ENCODE peak calls at places on chromosomes 11 and 22, in four cellular contexts. G is HL-60, D is GM12878, F is K562. Q is an unnamed sample.

GRCh38 chr22:36160499-36160942 is at the start of gene APOL3:
- DNase-seq in D (peak), G (no peak), F (no peak), Q (no peak)

GRCh38 chr22:26273011-26273675 is 103.9 kb downstream of the SEZ6L start:
- DNase-seq in F (no peak), G (no peak), D (no peak), Q (no peak)

GRCh38 chr11:71489311-71490043 is 36.5 kb downstream of the NADSYN1 start:
- DNase-seq in D (peak), G (no peak), F (no peak), Q (peak)

GRCh38 chr11:35362571-35362980 is 56.8 kb downstream of the SLC1A2 start:
- DNase-seq in D (no peak), F (no peak), G (no peak), Q (no peak)

GRCh38 chr11:114054830-114055229 is 4.7 kb upstream of the ZBTB16 start:
- DNase-seq in F (no peak), D (no peak), G (no peak), Q (no peak)

GRCh38 chr11:85114786-85115185 is 512.4 kb downstream of the DLG2 start:
- DNase-seq in F (no peak), D (no peak), G (no peak), Q (no peak)

GRCh38 chr11:100827934-100828661 is 141.0 kb downstream of the ARHGAP42 start:
- DNase-seq in G (no peak), D (peak), F (peak), Q (no peak)

GRCh38 chr11:108115495-108116140 is 5.7 kb upstream of the ACAT1 start:
- DNase-seq in G (no peak), F (no peak), D (no peak), Q (no peak)

GRCh38 chr11:86182976-86183584 is 61.5 kb upstream of the EED start:
- DNase-seq in F (peak), G (peak), D (peak), Q (no peak)

GRCh38 chr11:133898031-133898769 is 52.9 kb upstream of the SPATA19 start:
- DNase-seq in D (no peak), G (no peak), F (no peak), Q (no peak)

GRCh38 chr11:27211370-27212127 is 151.5 kb downstream of the CCDC34 start:
- DNase-seq in D (no peak), F (peak), G (no peak), Q (no peak)

GRCh38 chr11:77710358-77710757 is 72.8 kb upstream of the CLNS1A start:
- DNase-seq in D (no peak), F (no peak), G (no peak), Q (no peak)

GRCh38 chr22:46977656-46978343 is 215.3 kb downstream of the TBC1D22A start:
- DNase-seq in F (no peak), G (no peak), D (no peak), Q (no peak)

GRCh38 chr11:86047275-86047991 is 21.5 kb downstream of the PICALM start:
- DNase-seq in F (no peak), G (no peak), D (no peak), Q (no peak)

GRCh38 chr22:44668190-44668885 is 33.7 kb upstream of the PRR5 start:
- DNase-seq in D (no peak), G (no peak), F (peak), Q (no peak)

GRCh38 chr11:1649021-1649420 is 19.4 kb downstream of the KRTAP5-5 start:
- DNase-seq in F (no peak), G (no peak), D (no peak), Q (no peak)

GRCh38 chr11:8773125-8773524 is 90.5 kb downstream of the RPL27A start:
- DNase-seq in D (no peak), F (no peak), G (no peak), Q (no peak)

GRCh38 chr11:114026355-114026754 is 33.2 kb upstream of the ZBTB16 start:
- DNase-seq in G (peak), D (no peak), F (peak), Q (no peak)

GRCh38 chr11:47867821-47868220 is 19.7 kb upstream of the NUP160 start:
- DNase-seq in D (no peak), F (no peak), G (no peak), Q (no peak)

GRCh38 chr22:27218521-27218920 is 561.1 kb downstream of the MIAT start:
- DNase-seq in D (no peak), F (no peak), G (no peak), Q (no peak)

GRCh38 chr11:128898580-128899344 is 7.6 kb downstream of the KCNJ5 start:
- DNase-seq in D (no peak), F (no peak), G (no peak), Q (no peak)

DNA sequence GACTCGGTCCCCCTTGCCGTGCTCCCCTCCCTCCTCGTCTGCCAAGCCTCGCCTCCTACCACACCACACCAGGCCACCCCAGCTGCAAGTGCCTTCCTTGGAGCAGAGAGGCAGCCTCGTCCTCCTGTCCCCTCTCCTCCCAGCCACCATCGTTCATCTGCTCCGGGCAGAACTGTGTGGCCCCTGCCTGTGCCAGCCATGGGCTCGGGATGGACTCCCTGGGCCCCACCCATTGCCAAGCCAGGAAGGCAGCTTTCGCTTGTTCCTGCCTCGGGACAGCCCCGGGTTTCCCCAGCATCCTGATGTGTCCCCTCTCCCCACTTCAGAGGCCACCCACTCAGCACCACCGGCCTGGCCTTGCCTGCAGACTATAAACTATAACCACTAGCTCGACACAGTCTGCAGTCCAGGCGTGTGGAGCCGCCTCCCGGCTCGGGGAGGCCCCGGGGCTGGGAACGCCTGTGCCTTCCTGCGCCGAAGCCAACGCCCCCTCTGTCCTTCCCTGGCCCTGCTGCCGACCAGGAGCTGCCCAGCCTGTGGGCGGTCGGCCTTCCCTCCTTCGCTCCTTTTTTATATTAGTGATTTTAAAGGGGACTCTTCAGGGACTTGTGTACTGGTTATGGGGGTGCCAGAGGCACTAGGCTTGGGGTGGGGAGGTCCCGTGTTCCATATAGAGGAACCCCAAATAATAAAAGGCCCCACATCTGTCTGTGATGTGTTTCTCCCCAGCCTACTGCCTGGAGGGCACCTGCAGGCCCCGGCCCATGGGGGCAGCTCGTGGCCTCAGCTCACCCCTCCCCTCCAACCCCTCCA is 29.8 kb downstream of the CAPN1 start:
- DNase-seq in F (no peak), G (no peak), D (no peak), Q (no peak)
- TF ChIP-seq SPI1 in F (no peak), G (no peak), D (no peak), Q (no peak)

GRCh38 chr11:92123540-92123939 is 101.1 kb upstream of the FAT3 start:
- DNase-seq in G (no peak), F (no peak), D (no peak), Q (no peak)

GRCh38 chr11:92128026-92128425 is 96.6 kb upstream of the FAT3 start:
- DNase-seq in F (no peak), G (no peak), D (no peak), Q (no peak)

GRCh38 chr11:92122561-92122960 is 102.1 kb upstream of the FAT3 start:
- DNase-seq in F (no peak), D (no peak), G (no peak), Q (no peak)

GRCh38 chr11:92129811-92130210 is 94.8 kb upstream of the FAT3 start:
- DNase-seq in G (no peak), F (no peak), D (no peak), Q (no peak)

GRCh38 chr11:92125316-92125715 is 99.3 kb upstream of the FAT3 start:
- DNase-seq in F (no peak), D (no peak), G (no peak), Q (no peak)
- TF ChIP-seq SPI1 in F (no peak), D (no peak), G (no peak), Q (no peak)

GRCh38 chr11:125494987-125495725 is 909 bp downstream of the FEZ1 start:
- DNase-seq in D (no peak), F (no peak), G (peak), Q (peak)
- TF ChIP-seq SPI1 in D (no peak), F (no peak), G (no peak), Q (no peak)

GRCh38 chr22:38788846-38789245 is 5.1 kb downstream of the DNAL4 start:
- DNase-seq in F (no peak), D (no peak), G (no peak), Q (no peak)
- TF ChIP-seq SPI1 in F (no peak), D (no peak), G (no peak), Q (no peak)